ENCODE peak calls at places on chromosomes 4 and X, in six cellular contexts. B is AG09309, R is AG10803, I is fibroblast of lung, L is cardiac muscle cell, J is stomach. N is an unnamed sample.
A peak's percentile ranks its signal among the peaks of the same experiment; 100 is the strongest.

GRCh38 chr4:118712872-118713271 is 27.7 kb downstream of the METTL14 start:
- DNase-seq in B (no peak), R (no peak), I (peak; percentile 57), L (no peak), J (no peak), N (no peak)

GRCh38 chr4:138897818-138898226 is 117.8 kb upstream of the NOCT start:
- DNase-seq in B (peak; percentile 82), R (peak; percentile 60), I (peak; percentile 98), L (peak; percentile 69), J (no peak), N (peak; percentile 77)

GRCh38 chrX:41720125-41720780 is 3.7 kb upstream of the GPR82 start:
- DNase-seq in B (no peak), R (no peak), I (peak; percentile 51), L (peak; percentile 21), J (peak; percentile 28), N (no peak)

GRCh38 chr4:20050768-20051167 is 200.9 kb upstream of the SLIT2 start:
- DNase-seq in B (no peak), R (no peak), I (no peak), L (no peak), J (no peak), N (no peak)

GRCh38 chr4:166012129-166013078 is 139.4 kb downstream of the TLL1 start:
- DNase-seq in B (no peak), R (no peak), I (peak; percentile 72), L (peak; percentile 3), J (no peak), N (no peak)

GRCh38 chrX:151754042-151754419 is 19.5 kb downstream of the CNGA2 start:
- DNase-seq in B (peak; percentile 55), R (peak; percentile 82), I (peak; percentile 88), L (peak; percentile 24), J (no peak), N (no peak)

GRCh38 chr4:182843813-182844325 is 73.3 kb downstream of the DCTD start:
- DNase-seq in B (no peak), R (no peak), I (no peak), L (no peak), J (no peak), N (no peak)

GRCh38 chr4:181140037-181140603 is 1103.1 kb upstream of the TENM3 start:
- DNase-seq in B (no peak), R (no peak), I (no peak), L (no peak), J (no peak), N (no peak)

GRCh38 chr4:29311231-29311630 is 1408.9 kb upstream of the PCDH7 start:
- DNase-seq in B (no peak), R (no peak), I (peak; percentile 32), L (peak; percentile 12), J (no peak), N (no peak)

DNA sequence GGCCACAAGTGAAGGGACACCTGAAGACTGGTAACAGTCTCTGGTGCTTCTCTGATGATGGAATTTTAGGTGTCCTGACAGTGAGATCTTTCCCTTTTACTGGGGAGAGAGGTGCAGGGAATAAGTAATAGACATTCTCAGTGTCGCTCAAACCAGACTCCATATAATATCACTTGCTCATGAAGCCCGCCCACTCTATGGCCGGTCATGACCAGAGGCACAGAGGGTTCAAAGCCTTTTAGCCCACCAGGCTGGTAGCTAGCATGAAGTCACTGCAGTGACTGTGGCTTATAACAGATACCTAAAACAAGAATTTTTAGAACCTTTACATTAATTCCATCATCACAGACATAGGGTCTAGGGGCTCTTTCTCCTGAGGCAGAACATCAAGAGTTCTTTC is 2.9 kb downstream of the CD40LG start:
- DNase-seq in B (no peak), R (no peak), I (no peak), L (no peak), J (no peak), N (no peak)
- H3K4me3 ChIP-seq in B (no peak overlapping the region), R (no peak overlapping the region), I (no peak overlapping the region), L (no peak overlapping the region), J (no peak overlapping the region), N (no peak overlapping the region)

GRCh38 chr4:157509286-157509685 is 288.8 kb downstream of the GRIA2 start:
- DNase-seq in B (no peak), R (no peak), I (no peak), L (no peak), J (no peak), N (no peak)

GRCh38 chr4:157514711-157515110 is 294.2 kb downstream of the GRIA2 start:
- DNase-seq in B (no peak), R (no peak), I (no peak), L (no peak), J (no peak), N (no peak)
- TF ChIP-seq CTCF in B (no peak), R (no peak), I (no peak), L (peak; percentile 8), J (no peak), N (peak; percentile 29)

GRCh38 chr4:40388248-40388647 is 53.1 kb downstream of the CHRNA9 start:
- DNase-seq in B (no peak), R (no peak), I (no peak), L (peak; percentile 38), J (no peak), N (no peak)
- H3K4me3 ChIP-seq in B (no peak overlapping the region), R (no peak overlapping the region), I (no peak overlapping the region), L (no peak overlapping the region), J (no peak overlapping the region), N (no peak overlapping the region)

DNA sequence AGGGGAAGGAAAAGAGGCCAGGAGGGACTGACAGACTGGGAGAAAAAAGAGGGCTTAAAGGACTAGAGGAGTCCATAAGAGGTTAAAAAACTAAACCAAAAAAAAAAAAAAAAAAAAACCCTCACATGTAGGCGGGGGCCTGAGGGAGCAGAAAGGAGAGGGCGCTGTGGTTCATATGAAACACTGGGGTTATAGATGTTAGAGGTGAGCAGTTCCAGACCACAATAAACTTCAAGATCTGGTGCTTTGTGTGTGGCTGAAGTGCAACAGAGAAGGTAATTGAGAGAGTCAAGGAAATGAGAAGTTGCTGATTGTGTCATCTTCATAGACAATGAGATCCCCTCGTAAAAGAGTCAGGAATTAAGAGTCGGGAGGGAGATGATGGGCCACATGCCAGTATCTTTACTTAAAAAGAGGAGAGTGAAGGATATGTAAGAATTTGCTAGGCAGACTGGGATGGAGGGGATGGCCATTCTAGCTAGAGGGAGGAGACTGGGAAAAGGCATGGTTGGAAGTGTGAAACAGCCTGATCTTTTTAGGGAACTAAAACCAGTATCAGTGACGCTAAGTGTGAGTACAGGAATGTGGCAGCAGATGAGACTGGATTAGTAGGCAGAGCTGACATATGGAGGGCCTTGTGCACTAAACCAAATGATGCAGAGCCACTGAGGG is 18.4 kb upstream of the OGT start:
- DNase-seq in B (no peak), R (no peak), I (no peak), L (no peak), J (no peak), N (no peak)
- TF ChIP-seq CTCF in B (no peak), R (no peak), I (no peak), L (no peak), J (no peak), N (no peak)

GRCh38 chrX:107712231-107713204 is 63.1 kb downstream of the TSC22D3 start:
- DNase-seq in B (no peak), R (peak; percentile 44), I (peak; percentile 64), L (peak; percentile 77), J (no peak), N (no peak)
- H3K4me3 ChIP-seq in B (no peak overlapping the region), R (no peak overlapping the region), I (no peak overlapping the region), L (no peak overlapping the region), J (peak overlapping the region; percentile 76), N (no peak overlapping the region)

DNA sequence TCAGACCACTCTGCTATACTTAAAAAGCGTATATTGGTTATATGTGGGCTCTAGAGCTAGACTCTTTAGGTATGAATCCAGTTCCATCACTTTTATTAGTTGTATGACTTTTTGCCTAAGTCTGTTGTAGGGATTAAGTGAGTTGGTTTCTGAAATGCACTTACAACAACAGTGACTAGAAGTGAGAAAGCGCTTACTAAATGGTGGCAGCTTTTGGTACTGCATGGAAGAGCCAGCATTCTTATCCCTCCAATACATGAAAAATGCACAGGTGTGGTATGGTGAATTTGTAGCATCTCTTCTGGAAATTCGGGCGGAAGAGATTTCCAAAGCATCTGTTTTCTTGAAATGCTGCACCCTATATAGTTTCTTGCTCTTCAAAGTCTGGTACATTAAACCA is 117.1 kb downstream of the SPANXA1 start:
- DNase-seq in B (no peak), R (no peak), I (no peak), L (no peak), J (no peak), N (no peak)
- TF ChIP-seq CTCF in B (no peak), R (no peak), I (no peak), L (peak; percentile 12), J (no peak), N (no peak)

GRCh38 chr4:125484912-125485311 is 170.2 kb downstream of the FAT4 start:
- DNase-seq in B (no peak), R (no peak), I (no peak), L (no peak), J (no peak), N (no peak)

GRCh38 chr4:125483278-125483677 is 168.5 kb downstream of the FAT4 start:
- DNase-seq in B (no peak), R (peak; percentile 22), I (peak; percentile 27), L (peak; percentile 43), J (no peak), N (no peak)

GRCh38 chr4:125486354-125486753 is 171.6 kb downstream of the FAT4 start:
- DNase-seq in B (no peak), R (no peak), I (no peak), L (no peak), J (no peak), N (no peak)

GRCh38 chr4:125482822-125483221 is 168.1 kb downstream of the FAT4 start:
- DNase-seq in B (no peak), R (no peak), I (no peak), L (no peak), J (no peak), N (no peak)

DNA sequence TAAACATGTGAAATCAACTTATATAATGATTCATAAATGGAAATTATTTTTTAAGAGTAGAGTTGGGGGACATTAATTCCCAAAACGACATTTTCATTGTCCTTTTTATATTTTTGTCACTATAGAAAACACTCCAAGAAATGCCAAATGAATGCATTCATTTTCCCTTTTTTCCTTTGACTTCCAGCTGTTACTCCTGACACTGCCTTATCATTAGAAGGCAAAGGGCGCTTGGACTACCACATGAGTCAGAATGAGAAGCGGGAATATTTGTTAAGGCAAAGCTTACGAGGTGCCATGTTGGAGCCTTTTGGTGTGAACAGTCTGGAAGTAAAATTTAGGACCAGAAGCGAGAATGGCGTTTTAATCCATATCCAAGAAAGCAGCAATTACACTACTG is 166.6 kb downstream of the FAT4 start:
- DNase-seq in B (no peak), R (no peak), I (no peak), L (no peak), J (no peak), N (no peak)
- H3K4me3 ChIP-seq in B (no peak overlapping the region), R (no peak overlapping the region), I (no peak overlapping the region), L (no peak overlapping the region), J (no peak overlapping the region), N (no peak overlapping the region)

GRCh38 chrX:107845625-107846024 is 20.0 kb downstream of the MID2 start:
- DNase-seq in B (no peak), R (no peak), I (no peak), L (no peak), J (no peak), N (no peak)

GRCh38 chrX:107851215-107851614 is 25.5 kb downstream of the MID2 start:
- DNase-seq in B (no peak), R (peak; percentile 53), I (peak; percentile 51), L (peak; percentile 55), J (no peak), N (no peak)

GRCh38 chrX:107849747-107850478 is 24.2 kb downstream of the MID2 start:
- DNase-seq in B (no peak), R (peak; percentile 8), I (no peak), L (no peak), J (no peak), N (peak; percentile 44)
- TF ChIP-seq CTCF in B (no peak), R (peak; percentile 15), I (no peak), L (no peak), J (no peak), N (no peak)

N was measured in LNCaP clone FGC.